ENCODE peak calls at places on chromosomes 3 and 15, in eight cellular contexts. H, A, F, V, N, R, Y and B are unnamed samples.

GRCh38 chr3:105899528-105899927 is 30.7 kb upstream of the CBLB start:
- DNase-seq in N (no peak), F (no peak), V (peak; percentile 79), A (no peak), R (no peak), H (no peak), Y (no peak), B (no peak)

GRCh38 chr3:24929521-24929920 is 434.9 kb upstream of the THRB start:
- DNase-seq in H (no peak), F (no peak), N (no peak), Y (no peak), R (no peak), V (no peak), A (no peak), B (no peak)

GRCh38 chr15:98969126-98969735 is 38.4 kb downstream of the PGPEP1L start:
- DNase-seq in Y (no peak), H (no peak), R (no peak), N (no peak), A (no peak), V (no peak), F (no peak), B (no peak)

GRCh38 chr3:4398120-4398740 is 68.8 kb downstream of the SUMF1 start:
- DNase-seq in N (no peak), H (no peak), Y (no peak), F (no peak), A (no peak), V (no peak), R (no peak), B (no peak)

GRCh38 chr15:78392430-78392829 is 45.6 kb upstream of the IREB2 start:
- DNase-seq in F (no peak), H (no peak), A (peak; percentile 72), N (peak; percentile 73), R (no peak), V (no peak), Y (no peak), B (no peak)

GRCh38 chr3:153349138-153349499 is 187.1 kb downstream of the RAP2B start:
- DNase-seq in V (no peak), H (no peak), A (no peak), N (no peak), F (no peak), R (no peak), Y (no peak), B (no peak)

GRCh38 chr3:54696313-54696712 is 231.5 kb downstream of the LRTM1 start:
- DNase-seq in Y (peak; percentile 22), V (no peak), R (no peak), H (no peak), F (no peak), A (no peak), N (no peak), B (no peak)

GRCh38 chr15:37040072-37040742 is 60.1 kb downstream of the MEIS2 start:
- DNase-seq in A (no peak), H (no peak), Y (peak; percentile 91), V (no peak), F (no peak), N (no peak), R (no peak), B (no peak)

GRCh38 chr3:120348065-120348980 is 831 bp downstream of the LRRC58 start:
- DNase-seq in A (no peak), R (peak; percentile 68), H (no peak), Y (peak; percentile 6), F (no peak), V (peak; percentile 10), N (no peak), B (no peak)

GRCh38 chr15:74235962-74236361 is at the start of gene CCDC33:
- DNase-seq in R (no peak), F (no peak), H (no peak), A (peak; percentile 61), N (peak; percentile 87), V (no peak), Y (no peak), B (no peak)

GRCh38 chr3:73674280-73674679 is 49.5 kb upstream of the PDZRN3 start:
- DNase-seq in H (peak; percentile 46), Y (no peak), N (no peak), R (no peak), F (no peak), V (peak; percentile 71), A (no peak), B (no peak)

GRCh38 chr3:105385179-105385578 is 18.5 kb downstream of the ALCAM start:
- DNase-seq in V (peak; percentile 52), N (no peak), R (no peak), A (no peak), H (no peak), F (no peak), Y (no peak), B (no peak)

GRCh38 chr3:194312743-194313281 is 38.3 kb downstream of the CPN2 start:
- DNase-seq in V (peak; percentile 49), R (peak; percentile 86), N (no peak), F (no peak), H (peak; percentile 95), A (no peak), Y (peak; percentile 33), B (peak; percentile 93)

GRCh38 chr3:141797167-141797773 is 34.1 kb downstream of the GRK7 start:
- DNase-seq in R (peak; percentile 68), Y (no peak), A (peak; percentile 63), V (peak; percentile 7), H (peak; percentile 40), N (peak; percentile 31), F (no peak), B (peak; percentile 39)

DNA sequence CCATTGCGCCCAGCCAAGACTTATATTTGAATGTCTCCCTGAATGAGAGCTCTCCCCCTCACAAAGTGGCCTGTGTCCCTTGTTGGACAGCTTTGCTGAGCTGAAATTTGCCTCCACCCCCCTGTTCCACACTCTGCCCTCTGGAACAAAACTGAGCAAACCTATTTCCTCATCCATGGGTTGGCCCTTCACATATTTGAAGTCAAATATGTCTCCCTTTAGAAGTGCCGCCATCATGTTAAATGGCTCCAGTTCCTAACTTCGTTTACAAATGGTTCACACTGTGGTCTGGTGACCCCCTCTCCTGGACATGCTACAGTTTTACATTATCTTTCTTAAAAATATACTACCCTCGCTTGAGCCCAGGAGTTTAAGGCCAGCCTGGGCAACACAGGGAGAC is 4.6 kb downstream of the PLIN1 start:
- DNase-seq in V (no peak), R (no peak), H (no peak), Y (peak; percentile 93), A (no peak), F (no peak), N (no peak), B (no peak)
- TF ChIP-seq CTCF in V (no peak), R (no peak), H (no peak), Y (peak; percentile 73), A (no peak), F (no peak), N (no peak), B (no peak)

GRCh38 chr15:72161351-72162132 is 36.0 kb downstream of the GRAMD2A start:
- DNase-seq in Y (no peak), H (no peak), R (no peak), F (no peak), V (no peak), A (no peak), N (peak; percentile 11), B (no peak)
- H3K27ac ChIP-seq in Y (no peak overlapping the region), H (no peak overlapping the region), R (no peak overlapping the region), F (no peak overlapping the region), V (no peak overlapping the region), A (no peak overlapping the region), N (no peak overlapping the region), B (no peak overlapping the region)

DNA sequence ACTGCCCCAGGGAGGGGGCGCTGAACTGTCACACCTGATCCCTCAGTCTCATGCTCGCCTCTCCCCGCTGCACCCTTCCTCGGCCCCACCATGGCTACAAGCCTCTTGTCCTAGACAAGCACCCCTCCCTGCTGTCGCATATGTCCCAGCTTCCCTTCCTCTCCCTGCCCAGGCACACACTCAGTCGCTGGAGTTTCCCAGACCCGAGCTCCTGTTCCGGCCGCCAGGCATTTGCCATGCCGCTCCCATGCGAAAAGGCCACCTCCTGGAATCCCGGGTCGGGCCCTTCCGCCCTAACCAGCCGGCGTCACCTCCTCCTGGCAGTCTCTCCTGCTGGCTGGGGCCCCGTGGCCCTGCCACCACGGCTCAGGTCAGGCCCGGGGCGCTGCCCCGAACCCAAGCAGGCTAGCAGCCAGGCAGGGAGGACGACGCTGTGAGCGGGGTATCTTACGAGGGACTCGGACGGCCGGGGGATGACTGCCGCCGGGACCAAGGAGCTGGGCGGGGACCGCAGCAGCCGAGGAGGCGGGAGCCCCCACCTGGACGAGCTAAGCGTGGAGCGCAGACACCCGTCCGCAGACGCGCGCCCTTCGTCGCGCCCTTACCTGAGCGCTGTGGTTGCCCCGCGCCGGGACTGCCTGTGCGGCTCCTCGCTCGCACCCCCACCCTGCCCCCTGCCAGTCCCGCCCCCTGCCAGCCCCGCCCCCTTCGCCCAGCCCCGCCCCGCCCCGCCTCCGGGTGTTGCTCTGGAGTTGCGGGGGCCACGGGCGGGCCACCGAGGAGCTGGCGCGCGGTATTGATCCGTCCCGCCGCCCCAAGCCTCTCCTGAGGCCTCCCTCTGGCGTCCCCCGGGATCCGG is at the start of gene ALS2CL:
- DNase-seq in R (peak; percentile 83), A (peak; percentile 83), N (peak; percentile 72), V (no peak), Y (no peak), F (no peak), H (peak; percentile 46), B (peak; percentile 49)
- TF ChIP-seq POLR2A in R (no peak), A (peak; percentile 84), N (no peak), V (no peak), Y (no peak), F (peak; percentile 88), H (peak; percentile 12), B (peak; percentile 57)

DNA sequence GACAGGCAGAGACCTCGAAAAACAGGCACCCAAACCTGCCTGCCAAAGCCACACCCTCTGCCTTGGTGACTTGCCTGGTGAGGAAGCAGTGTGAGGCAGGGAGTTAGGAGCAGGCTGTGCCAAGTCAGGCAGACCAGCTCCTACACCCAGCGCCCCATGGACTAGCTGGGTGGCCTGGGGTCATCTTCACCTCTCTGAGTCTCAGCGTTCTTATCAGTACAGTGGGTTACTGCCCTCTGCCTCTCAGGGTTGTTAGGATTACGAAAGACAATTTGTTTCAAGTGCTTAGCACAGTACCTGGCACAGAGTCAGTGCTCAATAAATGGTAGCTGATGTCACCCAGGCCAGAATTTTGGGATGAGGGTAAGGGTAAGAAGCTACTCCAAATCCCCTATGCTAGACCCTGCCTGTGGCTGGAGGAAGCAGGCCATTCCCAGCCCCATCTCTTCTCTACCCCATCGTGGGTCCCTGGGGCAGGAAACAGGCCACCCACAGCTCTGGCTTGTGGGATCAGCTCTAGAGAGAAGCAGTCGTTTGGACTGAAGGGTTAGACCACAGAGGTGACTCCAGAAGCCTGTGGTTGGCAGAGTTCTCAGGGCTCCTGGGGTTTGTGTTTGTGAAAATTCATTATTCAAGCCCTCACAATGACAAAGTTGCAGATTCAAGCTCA is 10.1 kb downstream of the SLC51B start:
- DNase-seq in F (no peak), N (peak; percentile 48), V (peak; percentile 45), R (no peak), A (peak; percentile 82), Y (no peak), H (no peak), B (peak; percentile 51)
- TF ChIP-seq CTCF in F (no peak), N (no peak), V (no peak), R (no peak), A (no peak), Y (peak; percentile 17), H (no peak), B (no peak)

DNA sequence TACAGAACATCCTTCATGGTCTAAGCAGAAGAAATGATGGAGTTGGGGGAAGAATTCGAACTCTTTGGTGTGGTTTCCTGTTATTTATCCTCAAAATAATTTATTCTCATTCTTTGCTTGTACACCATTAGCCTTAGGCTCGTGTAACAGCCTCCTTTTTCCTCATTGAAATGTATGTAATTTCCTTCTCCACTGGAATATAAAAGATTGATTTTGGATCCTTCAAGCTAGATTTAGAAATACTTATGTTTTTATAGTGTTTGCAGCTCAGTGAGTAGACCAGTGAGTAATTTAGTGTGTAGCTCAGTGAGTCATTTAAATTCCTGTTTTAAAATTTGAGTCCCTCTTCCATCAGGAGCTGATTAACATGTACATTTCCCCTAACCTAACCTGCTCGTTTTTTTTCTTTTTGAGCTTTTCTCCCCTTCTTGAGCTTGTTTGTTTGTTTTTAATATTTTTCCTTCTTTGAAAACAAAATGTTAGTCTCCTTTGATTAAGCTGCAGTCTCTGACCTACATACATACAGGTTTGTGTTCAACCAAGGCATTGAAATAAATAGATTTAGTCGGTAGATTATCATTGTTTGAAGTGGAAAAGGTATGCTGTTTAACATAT is 5.6 kb downstream of the USP3 start:
- DNase-seq in F (no peak), N (no peak), R (no peak), Y (no peak), H (no peak), A (no peak), V (peak; percentile 83), B (no peak)
- H3K27ac ChIP-seq in F (no peak overlapping the region), N (peak overlapping the region; percentile 58), R (no peak overlapping the region), Y (no peak overlapping the region), H (peak overlapping the region; percentile 57), A (no peak overlapping the region), V (no peak overlapping the region), B (peak overlapping the region; percentile 10)